ENCODE peak calls at places on chromosomes 5 and 9, in four cellular contexts. M is psoas muscle, B is lower lobe of right lung, C is right lobe of liver. Z is an unnamed sample.

GRCh38 chr9:127182901-127183746 is 60.7 kb upstream of the ANGPTL2 start:
- DNase-seq in C (peak), M (no peak), B (no peak), Z (peak)

GRCh38 chr5:15391648-15392392 is 108.2 kb upstream of the FBXL7 start:
- DNase-seq in B (no peak), C (no peak), M (no peak), Z (no peak)

GRCh38 chr5:133977858-133978257 is 9.4 kb upstream of the C5orf15 start:
- DNase-seq in M (no peak), C (no peak), B (no peak), Z (no peak)

GRCh38 chr9:21919377-21920362 is 74.5 kb downstream of the CDKN2A start:
- DNase-seq in C (no peak), B (no peak), M (no peak), Z (no peak)

GRCh38 chr5:134252671-134253070 is 26.8 kb upstream of the PPP2CA start:
- DNase-seq in C (no peak), M (no peak), B (no peak), Z (no peak)

GRCh38 chr9:6014668-6015270 is 655 bp downstream of the RANBP6 start:
- DNase-seq in M (no peak), C (no peak), B (no peak), Z (no peak)

GRCh38 chr9:98999152-98999525 is 55.4 kb downstream of the COL15A1 start:
- DNase-seq in M (no peak), C (no peak), B (no peak), Z (no peak)

GRCh38 chr9:125486576-125486975 is 220.4 kb downstream of the MAPKAP1 start:
- DNase-seq in C (peak), B (peak), M (peak), Z (no peak)

GRCh38 chr5:136350339-136350738 is 15.0 kb downstream of the TRPC7 start:
- DNase-seq in C (no peak), M (no peak), B (no peak), Z (no peak)

GRCh38 chr9:17580119-17580518 is 1.3 kb downstream of the SH3GL2 start:
- DNase-seq in C (no peak), M (no peak), B (no peak), Z (no peak)

GRCh38 chr5:117454716-117455212 is 880.1 kb upstream of the SEMA6A start:
- DNase-seq in C (peak), B (peak), M (peak), Z (peak)

GRCh38 chr5:123483446-123484077 is 28.4 kb upstream of the CSNK1G3 start:
- DNase-seq in C (no peak), B (no peak), M (no peak), Z (no peak)

GRCh38 chr5:177476531-177477233 is 3.2 kb upstream of the DBN1 start:
- DNase-seq in C (no peak), M (peak), B (no peak), Z (peak)

GRCh38 chr9:35835216-35835604 is 6.2 kb downstream of the TMEM8B start:
- DNase-seq in C (peak), B (no peak), M (no peak), Z (no peak)

GRCh38 chr5:158807947-158808346 is 291.8 kb downstream of the EBF1 start:
- DNase-seq in B (no peak), C (no peak), M (no peak), Z (no peak)

GRCh38 chr5:36724429-36725332 is 118.3 kb downstream of the SLC1A3 start:
- DNase-seq in M (peak), C (peak), B (peak), Z (no peak)

GRCh38 chr5:169893586-169893985 is 86.7 kb downstream of the INSYN2B start:
- DNase-seq in C (no peak), M (no peak), B (no peak), Z (no peak)

GRCh38 chr9:94938384-94938783 is 211.9 kb downstream of the AOPEP start:
- DNase-seq in M (no peak), C (no peak), B (no peak), Z (no peak)

GRCh38 chr9:15509931-15510788 is 610 bp downstream of the PSIP1 start:
- DNase-seq in M (peak), C (peak), B (peak), Z (peak)

GRCh38 chr9:35562895-35563746 is 41.9 kb upstream of the TESK1 start:
- DNase-seq in M (no peak), B (no peak), C (no peak), Z (no peak)

GRCh38 chr9:31674264-31674663 is 710.2 kb upstream of the ACO1 start:
- DNase-seq in B (no peak), M (no peak), C (no peak), Z (no peak)

GRCh38 chr5:154505567-154505966 is 27.5 kb upstream of the HAND1 start:
- DNase-seq in M (no peak), B (no peak), C (no peak), Z (no peak)

GRCh38 chr5:86565197-86565789 is 52.4 kb upstream of the COX7C start:
- DNase-seq in B (no peak), C (no peak), M (no peak), Z (no peak)

GRCh38 chr9:94772128-94772527 is 45.6 kb downstream of the AOPEP start:
- DNase-seq in B (no peak), C (no peak), M (no peak), Z (no peak)

GRCh38 chr5:88502179-88503064 is 233.8 kb upstream of the TMEM161B start:
- DNase-seq in B (no peak), C (no peak), M (no peak), Z (no peak)

GRCh38 chr5:12837592-12837991 is 933.3 kb upstream of the CTNND2 start:
- DNase-seq in M (no peak), C (no peak), B (no peak), Z (no peak)
- H3K27ac ChIP-seq in M (no peak), C (no peak), B (no peak), Z (no peak)

GRCh38 chr5:41526699-41527098 is 16.3 kb upstream of the PLCXD3 start:
- DNase-seq in B (no peak), C (no peak), M (no peak), Z (no peak)
- H3K27ac ChIP-seq in B (no peak), C (no peak), M (no peak), Z (no peak)

DNA sequence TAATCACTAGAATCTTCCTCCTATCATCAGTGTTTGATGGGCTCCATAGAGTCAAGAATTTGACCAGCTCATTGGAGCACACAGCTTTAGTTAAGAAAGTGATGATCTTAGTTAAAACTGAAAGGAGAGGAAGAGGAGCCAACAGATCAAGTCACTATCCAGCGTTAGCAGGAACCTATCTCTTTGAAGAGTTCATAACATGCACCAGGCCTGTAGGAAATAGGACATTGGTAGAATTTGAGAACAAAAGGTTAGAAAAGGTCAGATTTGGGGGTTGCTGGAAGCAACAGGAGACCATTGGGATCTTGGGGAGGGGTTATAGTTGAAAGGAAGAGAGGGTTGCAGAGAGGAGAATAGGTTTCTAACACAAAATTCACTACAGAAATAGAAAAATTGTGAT is 11.4 kb upstream of the ADRA1B start:
- DNase-seq in B (no peak), M (no peak), C (no peak), Z (no peak)
- H3K27ac ChIP-seq in B (no peak), M (no peak), C (no peak), Z (no peak)

GRCh38 chr5:9108156-9108555 is 437.7 kb downstream of the SEMA5A start:
- DNase-seq in B (no peak), M (no peak), C (no peak), Z (no peak)

GRCh38 chr5:9104576-9105339 is 441.1 kb downstream of the SEMA5A start:
- DNase-seq in C (no peak), B (no peak), M (no peak), Z (no peak)

GRCh38 chr5:9105851-9106250 is 440.0 kb downstream of the SEMA5A start:
- DNase-seq in C (no peak), M (no peak), B (no peak), Z (no peak)
- H3K27ac ChIP-seq in C (no peak), M (no peak), B (no peak), Z (no peak)

GRCh38 chr5:173933901-173934300 is 45.8 kb downstream of the CPEB4 start:
- DNase-seq in C (no peak), M (no peak), B (no peak), Z (no peak)

GRCh38 chr5:173928871-173929574 is 40.9 kb downstream of the CPEB4 start:
- DNase-seq in B (no peak), C (no peak), M (no peak), Z (no peak)

DNA sequence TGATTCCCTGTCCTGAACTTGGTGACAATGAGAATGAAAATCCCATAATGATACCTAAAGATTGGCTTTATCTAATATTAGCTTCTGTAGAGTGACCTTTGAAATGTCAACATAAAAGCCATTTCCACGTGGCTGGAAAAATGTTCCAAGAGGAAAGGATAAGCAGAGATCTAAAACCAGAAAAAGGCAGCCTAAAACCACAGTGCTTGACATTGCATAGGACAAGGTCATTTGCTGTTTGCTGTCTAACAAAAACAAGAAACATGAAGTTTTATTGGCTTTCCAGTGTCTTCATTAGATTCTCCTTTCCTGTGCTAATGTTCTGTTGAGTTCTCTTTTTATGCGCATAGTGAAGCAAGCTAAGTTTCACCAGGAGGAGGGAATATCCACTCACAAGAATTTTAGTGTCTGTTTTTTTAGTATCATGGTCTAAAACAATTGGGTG is 44.6 kb downstream of the CPEB4 start:
- DNase-seq in B (no peak), C (no peak), M (no peak), Z (no peak)
- H3K27ac ChIP-seq in B (no peak), C (peak), M (peak), Z (peak)